ENCODE peak calls at places on chromosomes 2 and 18, in eight cellular contexts. I, P, E, W, O, N, Y and X are unnamed samples.

GRCh38 chr2:193103064-193103463 is 908.3 kb upstream of the TMEFF2 start:
- DNase-seq in I (no peak), P (no peak), E (no peak), W (no peak), O (no peak), N (no peak), Y (no peak), X (no peak)

GRCh38 chr2:171434671-171434980 is 600 bp downstream of the DCAF17 start:
- DNase-seq in I (no peak), P (peak), E (no peak), W (no peak), O (no peak), N (no peak), Y (no peak), X (no peak)

GRCh38 chr2:5520352-5520996 is 171.7 kb upstream of the SOX11 start:
- DNase-seq in I (peak), P (no peak), E (no peak), W (no peak), O (no peak), N (no peak), Y (no peak), X (no peak)

GRCh38 chr2:128233790-128234395 is 84.8 kb downstream of the HS6ST1 start:
- DNase-seq in I (no peak), P (no peak), E (no peak), W (peak), O (no peak), N (no peak), Y (peak), X (no peak)

GRCh38 chr2:216774620-216775019 is 79.3 kb upstream of the IGFBP5 start:
- DNase-seq in I (no peak), P (no peak), E (no peak), W (no peak), O (no peak), N (no peak), Y (no peak), X (no peak)

GRCh38 chr2:143334837-143335236 is 205.6 kb downstream of the ARHGAP15 start:
- DNase-seq in I (no peak), P (no peak), E (no peak), W (no peak), O (no peak), N (no peak), Y (no peak), X (no peak)

GRCh38 chr2:167924556-167924955 is 322.8 kb downstream of the STK39 start:
- DNase-seq in I (no peak), P (no peak), E (no peak), W (no peak), O (no peak), N (no peak), Y (peak), X (no peak)

GRCh38 chr2:235661952-235662351 is 168.1 kb downstream of the AGAP1 start:
- DNase-seq in I (no peak), P (no peak), E (no peak), W (no peak), O (no peak), N (no peak), Y (no peak), X (no peak)

GRCh38 chr18:3478262-3478978 is 28.4 kb downstream of the TGIF1 start:
- DNase-seq in I (no peak), P (no peak), E (no peak), W (no peak), O (no peak), N (no peak), Y (no peak), X (no peak)

GRCh38 chr18:13564579-13564978 is 161.8 kb downstream of the FAM210A start:
- DNase-seq in I (no peak), P (no peak), E (no peak), W (no peak), O (no peak), N (no peak), Y (no peak), X (no peak)

GRCh38 chr2:28345619-28346018 is 47.0 kb upstream of the FOSL2 start:
- DNase-seq in I (no peak), P (no peak), E (no peak), W (peak), O (no peak), N (no peak), Y (no peak), X (no peak)

GRCh38 chr2:169853041-169853668 is 25.9 kb downstream of the UBR3 start:
- DNase-seq in I (no peak), P (no peak), E (no peak), W (no peak), O (no peak), N (no peak), Y (no peak), X (no peak)

GRCh38 chr2:207156451-207157161 is 9.1 kb downstream of the KLF7 start:
- DNase-seq in I (no peak), P (no peak), E (no peak), W (no peak), O (no peak), N (peak), Y (no peak), X (no peak)

GRCh38 chr2:210814626-210815025 is 258.2 kb downstream of the CPS1 start:
- DNase-seq in I (no peak), P (no peak), E (no peak), W (no peak), O (no peak), N (no peak), Y (no peak), X (no peak)

GRCh38 chr2:33498291-33498956 is 22.0 kb downstream of the RASGRP3 start:
- DNase-seq in I (no peak), P (no peak), E (no peak), W (no peak), O (no peak), N (no peak), Y (no peak), X (no peak)

GRCh38 chr2:122706757-122707223 is 951.3 kb downstream of the TSN start:
- DNase-seq in I (no peak), P (no peak), E (no peak), W (no peak), O (no peak), N (no peak), Y (no peak), X (no peak)

GRCh38 chr2:241943961-241944575 is 74.5 kb downstream of the RTP5 start:
- DNase-seq in I (no peak), P (no peak), E (no peak), W (no peak), O (no peak), N (no peak), Y (no peak), X (no peak)

GRCh38 chr2:138170495-138170894 is 206.2 kb downstream of the HNMT start:
- DNase-seq in I (no peak), P (no peak), E (no peak), W (no peak), O (no peak), N (no peak), Y (no peak), X (no peak)

GRCh38 chr2:181857471-181857870 is 34.1 kb upstream of the ITPRID2 start:
- DNase-seq in I (no peak), P (no peak), E (no peak), W (no peak), O (no peak), N (no peak), Y (no peak), X (no peak)

GRCh38 chr2:100906679-100907078 is 86.7 kb downstream of the NPAS2 start:
- DNase-seq in I (no peak), P (no peak), E (no peak), W (no peak), O (no peak), N (no peak), Y (no peak), X (no peak)

GRCh38 chr18:57959278-57959677 is 84.7 kb upstream of the NEDD4L start:
- DNase-seq in I (peak), P (no peak), E (no peak), W (peak), O (peak), N (no peak), Y (peak), X (no peak)

GRCh38 chr2:118851650-118852049 is 4.2 kb upstream of the EN1 start:
- DNase-seq in I (no peak), P (no peak), E (no peak), W (no peak), O (peak), N (no peak), Y (no peak), X (no peak)

GRCh38 chr2:42100696-42101585 is 53.1 kb downstream of the PKDCC start:
- DNase-seq in I (no peak), P (peak), E (no peak), W (peak), O (peak), N (peak), Y (no peak), X (no peak)

GRCh38 chr2:195514365-195514764 is 142.7 kb upstream of the SLC39A10 start:
- DNase-seq in I (no peak), P (no peak), E (no peak), W (no peak), O (no peak), N (no peak), Y (no peak), X (no peak)

GRCh38 chr2:43758738-43759137 is 15.1 kb upstream of the DYNC2LI1 start:
- DNase-seq in I (peak), P (no peak), E (no peak), W (no peak), O (no peak), N (no peak), Y (no peak), X (no peak)

GRCh38 chr2:217847552-217848350 is 155.0 kb downstream of the TNS1 start:
- DNase-seq in I (no peak), P (no peak), E (no peak), W (no peak), O (no peak), N (no peak), Y (no peak), X (no peak)

GRCh38 chr18:12282436-12283039 is 25.5 kb upstream of the TUBB6 start:
- DNase-seq in I (no peak), P (no peak), E (no peak), W (no peak), O (no peak), N (no peak), Y (no peak), X (no peak)

GRCh38 chr2:27566628-27567027 is 16.2 kb upstream of the ZNF512 start:
- DNase-seq in I (no peak), P (no peak), E (no peak), W (no peak), O (no peak), N (no peak), Y (no peak), X (no peak)

GRCh38 chr2:241560883-241561474 is 2.4 kb downstream of the BOK start:
- DNase-seq in I (no peak), P (peak), E (no peak), W (peak), O (peak), N (no peak), Y (no peak), X (no peak)

GRCh38 chr18:59423251-59423650 is 64.2 kb upstream of the LMAN1 start:
- DNase-seq in I (no peak), P (no peak), E (no peak), W (no peak), O (no peak), N (no peak), Y (no peak), X (no peak)

GRCh38 chr2:36433311-36434217 is 78.0 kb downstream of the CRIM1 start:
- DNase-seq in I (peak), P (no peak), E (no peak), W (no peak), O (no peak), N (no peak), Y (peak), X (no peak)

GRCh38 chr2:202096736-202097135 is 23.7 kb downstream of the KIAA2012 start:
- DNase-seq in I (no peak), P (no peak), E (no peak), W (no peak), O (no peak), N (no peak), Y (no peak), X (no peak)

GRCh38 chr2:191754103-191754502 is 76.2 kb downstream of the NABP1 start:
- DNase-seq in I (no peak), P (no peak), E (no peak), W (no peak), O (peak), N (no peak), Y (no peak), X (no peak)

GRCh38 chr2:237833546-237833945 is 25.9 kb upstream of the RAMP1 start:
- DNase-seq in I (no peak), P (no peak), E (no peak), W (no peak), O (no peak), N (no peak), Y (no peak), X (no peak)

GRCh38 chr2:132489150-132489549 is 72.5 kb downstream of the GPR39 start:
- DNase-seq in I (no peak), P (no peak), E (no peak), W (no peak), O (no peak), N (no peak), Y (no peak), X (no peak)

GRCh38 chr2:226760412-226761194 is 39.0 kb downstream of the IRS1 start:
- DNase-seq in I (no peak), P (no peak), E (no peak), W (no peak), O (no peak), N (no peak), Y (no peak), X (no peak)

GRCh38 chr2:198375073-198375430 is 570.7 kb downstream of the PLCL1 start:
- DNase-seq in I (no peak), P (no peak), E (no peak), W (no peak), O (no peak), N (no peak), Y (no peak), X (no peak)

GRCh38 chr18:69161383-69162028 is 239.2 kb upstream of the DOK6 start:
- DNase-seq in I (peak), P (no peak), E (no peak), W (no peak), O (no peak), N (no peak), Y (no peak), X (no peak)

GRCh38 chr18:54946149-54946581 is 13.1 kb downstream of the CCDC68 start:
- DNase-seq in I (no peak), P (no peak), E (no peak), W (no peak), O (peak), N (peak), Y (no peak), X (no peak)